ENCODE peak calls at places on chromosome 1, in eight cellular contexts. Z is SK-N-SH, M is K562, L is GM12878, U is HCT116, F is H1, D is HepG2, V is endothelial cell of umbilical vein. A is an unnamed sample.

GRCh38 chr1:23825076-23825761 is at the start of gene HMGCL:
- DNase-seq in Z (peak), M (peak), L (peak), U (peak), F (peak), D (peak), V (peak), A (no peak)

GRCh38 chr1:223245411-223245810 is 102.4 kb upstream of the TLR5 start:
- DNase-seq in Z (no peak), M (no peak), L (no peak), U (no peak), F (peak), D (no peak), V (no peak), A (no peak)

GRCh38 chr1:10459185-10459584 is 9.4 kb downstream of the CORT start:
- DNase-seq in Z (no peak), M (peak), L (no peak), U (peak), F (no peak), D (peak), V (peak), A (no peak)

GRCh38 chr1:168121314-168122029 is 15.3 kb downstream of the GPR161 start:
- DNase-seq in Z (no peak), M (no peak), L (no peak), U (no peak), F (no peak), D (no peak), V (no peak), A (no peak)

GRCh38 chr1:15963363-15963967 is 12.4 kb downstream of the ZBTB17 start:
- DNase-seq in Z (no peak), M (peak), L (no peak), U (no peak), F (no peak), D (no peak), V (no peak), A (no peak)

GRCh38 chr1:21778405-21778727 is 4.6 kb downstream of the USP48 start:
- DNase-seq in Z (no peak), M (no peak), L (no peak), U (no peak), F (no peak), D (peak), V (no peak), A (no peak)

GRCh38 chr1:16984717-16985116 is 4.3 kb upstream of the MFAP2 start:
- DNase-seq in Z (peak), M (no peak), L (no peak), U (no peak), F (peak), D (no peak), V (peak), A (no peak)

GRCh38 chr1:1291611-1292441 is 11.6 kb downstream of the SCNN1D start:
- DNase-seq in Z (peak), M (peak), L (no peak), U (no peak), F (peak), D (peak), V (peak), A (no peak)

GRCh38 chr1:33219886-33220661 is 36.2 kb upstream of the ZNF362 start:
- DNase-seq in Z (no peak), M (no peak), L (no peak), U (peak), F (no peak), D (no peak), V (no peak), A (no peak)

GRCh38 chr1:225851810-225852209 is 30.4 kb downstream of the TMEM63A start:
- DNase-seq in Z (no peak), M (no peak), L (peak), U (no peak), F (no peak), D (peak), V (no peak), A (no peak)

GRCh38 chr1:179353546-179353945 is 12.2 kb upstream of the AXDND1 start:
- DNase-seq in Z (no peak), M (no peak), L (no peak), U (no peak), F (no peak), D (no peak), V (no peak), A (no peak)

GRCh38 chr1:226308166-226308722 is 720 bp downstream of the LIN9 start:
- DNase-seq in Z (no peak), M (no peak), L (no peak), U (no peak), F (no peak), D (no peak), V (peak), A (no peak)

GRCh38 chr1:76759950-76760349 is 107.3 kb upstream of the ST6GALNAC5 start:
- DNase-seq in Z (peak), M (no peak), L (no peak), U (no peak), F (no peak), D (no peak), V (no peak), A (peak)

GRCh38 chr1:234919061-234919755 is 209.4 kb downstream of the TOMM20 start:
- DNase-seq in Z (no peak), M (no peak), L (no peak), U (no peak), F (no peak), D (no peak), V (peak), A (no peak)

GRCh38 chr1:241627453-241628329 is 12.5 kb downstream of the CHML start:
- DNase-seq in Z (no peak), M (peak), L (peak), U (peak), F (no peak), D (peak), V (peak), A (no peak)

GRCh38 chr1:35188578-35189392 is 4.2 kb downstream of the SFPQ start:
- DNase-seq in Z (no peak), M (no peak), L (no peak), U (no peak), F (no peak), D (peak), V (no peak), A (no peak)

GRCh38 chr1:216929870-216930582 is 206.8 kb upstream of the ESRRG start:
- DNase-seq in Z (no peak), M (no peak), L (no peak), U (no peak), F (no peak), D (no peak), V (no peak), A (no peak)

GRCh38 chr1:226635456-226635941 is 86.9 kb downstream of the STUM start:
- DNase-seq in Z (no peak), M (no peak), L (no peak), U (no peak), F (no peak), D (no peak), V (no peak), A (no peak)

GRCh38 chr1:26529655-26530539 is at the start of gene RPS6KA1:
- DNase-seq in Z (peak), M (peak), L (no peak), U (no peak), F (peak), D (peak), V (peak), A (no peak)

GRCh38 chr1:109151146-109151545 is 37.2 kb downstream of the ELAPOR1 start:
- DNase-seq in Z (no peak), M (peak), L (no peak), U (peak), F (peak), D (peak), V (peak), A (no peak)

GRCh38 chr1:115073298-115074087 is 15.8 kb downstream of the TSPAN2 start:
- DNase-seq in Z (no peak), M (no peak), L (no peak), U (no peak), F (no peak), D (no peak), V (no peak), A (no peak)
- H3K27ac ChIP-seq in Z (no peak), M (no peak), L (no peak), U (no peak), F (no peak), D (no peak), V (no peak), A (no peak)

GRCh38 chr1:43606624-43607023 is 43.3 kb upstream of the KDM4A start:
- DNase-seq in Z (no peak), M (no peak), L (no peak), U (no peak), F (no peak), D (no peak), V (no peak), A (no peak)

GRCh38 chr1:43604192-43604591 is 45.8 kb upstream of the KDM4A start:
- DNase-seq in Z (no peak), M (no peak), L (no peak), U (no peak), F (no peak), D (no peak), V (no peak), A (no peak)

GRCh38 chr1:43603004-43603403 is 46.9 kb upstream of the KDM4A start:
- DNase-seq in Z (no peak), M (no peak), L (no peak), U (no peak), F (no peak), D (no peak), V (no peak), A (no peak)

GRCh38 chr1:43605157-43605556 is 44.8 kb upstream of the KDM4A start:
- DNase-seq in Z (no peak), M (no peak), L (no peak), U (no peak), F (no peak), D (no peak), V (no peak), A (no peak)

DNA sequence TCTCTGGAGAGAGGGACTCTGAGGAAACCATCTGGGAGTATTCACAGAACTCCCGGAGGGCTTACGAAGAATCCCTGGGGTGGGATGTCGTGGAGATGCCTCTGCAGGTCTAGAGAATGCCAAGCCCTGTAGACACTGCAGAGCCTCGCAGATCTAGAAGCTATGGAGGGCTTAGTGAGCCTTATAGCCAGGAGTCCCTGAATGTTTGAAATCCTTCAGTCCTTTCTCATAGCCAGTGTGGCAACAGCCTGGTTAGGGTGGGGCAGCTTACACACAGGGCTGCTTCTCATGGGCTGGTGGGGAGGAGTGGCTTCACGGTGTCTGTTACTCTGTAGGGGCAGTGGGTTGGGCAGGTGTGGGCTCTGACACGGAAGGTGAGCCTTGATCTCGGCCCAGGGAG is 44.2 kb upstream of the KDM4A start:
- DNase-seq in Z (no peak), M (no peak), L (no peak), U (no peak), F (no peak), D (no peak), V (no peak), A (no peak)
- H3K9ac ChIP-seq in Z (no peak), M (no peak), L (no peak), U (no peak), F (no peak), D (no peak), V (no peak), A (no peak)

GRCh38 chr1:87328121-87329050 is at the start of gene LMO4:
- DNase-seq in Z (peak), M (peak), L (peak), U (peak), F (peak), D (peak), V (peak), A (peak)
- TF ChIP-seq POLR2AphosphoS5 in Z (peak), M (peak), L (peak), U (peak), F (peak), D (peak), V (no peak), A (peak)

DNA sequence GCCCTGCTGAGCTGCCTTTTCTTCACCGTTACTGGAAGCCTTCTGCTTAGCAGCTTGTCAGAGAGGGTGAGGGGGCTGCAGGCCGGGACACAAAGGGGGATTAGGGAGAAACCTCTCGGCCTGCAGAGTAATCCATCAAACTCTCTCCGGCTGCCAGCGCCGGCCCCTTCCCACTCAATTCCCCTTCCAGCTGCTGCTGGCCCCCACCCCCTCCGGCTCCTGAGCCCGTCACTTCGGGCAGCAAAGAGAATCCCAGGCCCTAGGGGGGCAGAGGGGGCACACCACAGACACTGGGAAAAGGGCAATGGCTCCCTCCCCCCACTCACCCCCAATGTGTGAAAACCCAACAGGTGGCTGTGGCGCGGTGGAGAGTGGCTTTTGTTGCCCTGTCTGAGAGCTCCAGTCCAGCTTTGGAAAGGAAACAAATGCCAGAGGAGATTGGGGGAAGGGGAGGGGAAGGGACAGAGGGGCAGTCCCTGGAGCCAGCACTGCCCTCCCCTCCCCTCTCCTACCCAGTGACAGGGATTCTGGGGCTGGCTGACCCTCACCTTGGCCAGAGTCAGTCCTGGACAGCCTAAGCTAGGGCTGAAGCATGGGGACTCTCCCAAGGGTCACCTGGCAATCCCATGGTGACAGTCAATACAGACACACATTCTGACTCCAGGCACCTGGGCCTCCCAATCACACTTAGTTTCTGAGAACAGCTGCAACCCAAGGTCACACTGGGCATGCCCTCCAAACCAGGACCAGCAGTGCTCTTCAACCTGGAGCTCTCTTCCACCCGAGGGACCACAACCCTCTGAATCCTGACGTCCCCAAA is 9.5 kb downstream of the SLC45A3 start:
- DNase-seq in Z (peak), M (no peak), L (no peak), U (no peak), F (peak), D (no peak), V (no peak), A (no peak)
- H3K27ac ChIP-seq in Z (no peak), M (no peak), L (no peak), U (no peak), F (peak), D (no peak), V (no peak), A (no peak)

GRCh38 chr1:232142403-232143314 is 487.3 kb downstream of the SIPA1L2 start:
- DNase-seq in Z (peak), M (no peak), L (no peak), U (no peak), F (no peak), D (no peak), V (peak), A (no peak)
- H3K9ac ChIP-seq in Z (peak), M (no peak), L (no peak), U (no peak), F (no peak), D (no peak), V (no peak), A (no peak)

GRCh38 chr1:110878993-110879392 is 6.0 kb downstream of the CD53 start:
- DNase-seq in Z (no peak), M (no peak), L (no peak), U (no peak), F (no peak), D (no peak), V (no peak), A (no peak)

GRCh38 chr1:110877776-110878175 is 4.8 kb downstream of the CD53 start:
- DNase-seq in Z (no peak), M (no peak), L (no peak), U (no peak), F (no peak), D (no peak), V (no peak), A (no peak)

GRCh38 chr1:110877364-110877763 is 4.4 kb downstream of the CD53 start:
- DNase-seq in Z (no peak), M (no peak), L (no peak), U (no peak), F (no peak), D (no peak), V (no peak), A (no peak)

GRCh38 chr1:110880708-110881374 is 7.9 kb downstream of the CD53 start:
- DNase-seq in Z (no peak), M (peak), L (no peak), U (no peak), F (no peak), D (no peak), V (no peak), A (no peak)

GRCh38 chr1:110879758-110880606 is 7.0 kb downstream of the CD53 start:
- DNase-seq in Z (no peak), M (peak), L (peak), U (no peak), F (no peak), D (no peak), V (no peak), A (no peak)
- TF ChIP-seq POLR2AphosphoS5 in Z (no peak), M (no peak), L (peak), U (no peak), F (no peak), D (no peak), V (no peak), A (no peak)

GRCh38 chr1:3597599-3597964 is 13.7 kb downstream of the MEGF6 start:
- DNase-seq in Z (no peak), M (no peak), L (no peak), U (no peak), F (no peak), D (no peak), V (no peak), A (no peak)
- H3K27ac ChIP-seq in Z (no peak), M (no peak), L (no peak), U (no peak), F (no peak), D (no peak), V (no peak), A (no peak)

DNA sequence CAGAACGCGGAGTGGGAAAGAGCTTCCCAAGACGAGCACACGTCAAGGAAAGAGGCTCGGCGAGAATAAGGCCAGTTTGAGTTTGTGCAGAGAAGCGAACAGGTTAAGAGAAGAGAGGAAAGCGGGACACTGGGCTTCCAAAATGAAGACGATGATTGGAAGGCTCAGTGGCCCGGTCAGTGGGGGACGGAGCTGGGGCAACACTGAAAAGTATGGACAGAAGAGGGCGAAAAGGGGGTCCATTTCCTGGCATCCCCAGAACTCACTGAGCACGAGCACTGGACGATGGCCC is 258 bp downstream of the CCT3 start:
- DNase-seq in Z (no peak), M (no peak), L (no peak), U (no peak), F (no peak), D (no peak), V (no peak), A (no peak)
- H3K9ac ChIP-seq in Z (peak), M (peak), L (peak), U (peak), F (peak), D (peak), V (peak), A (peak)